ENCODE peak calls at places on chromosomes 2 and 18, in seven cellular contexts. K is adipocyte, B is fibroblast of lung, G is stomach, A is GM23248, X is BJ, O is colonic mucosa. E is an unnamed sample.

GRCh38 chr2:207423886-207424285 is 105.9 kb upstream of the CREB1 start:
- DNase-seq in A (peak; percentile 82), X (peak; percentile 80), G (no peak), B (peak; percentile 87), O (no peak), K (no peak), E (no peak)

GRCh38 chr2:160228141-160228963 is 28.3 kb upstream of the ITGB6 start:
- DNase-seq in G (no peak), A (peak; percentile 91), B (peak; percentile 76), K (peak; percentile 94), O (no peak), X (no peak), E (peak; percentile 84)

GRCh38 chr2:61016392-61017002 is 1.0 kb upstream of the PEX13 start:
- DNase-seq in X (no peak), A (no peak), G (no peak), B (no peak), O (no peak), K (peak; percentile 20), E (peak; percentile 1)

GRCh38 chr2:190695739-190696138 is 46.9 kb downstream of the NAB1 start:
- DNase-seq in B (peak; percentile 33), K (no peak), X (no peak), A (peak; percentile 49), G (no peak), O (no peak), E (no peak)

GRCh38 chr2:69026026-69026425 is 13.0 kb downstream of the ANTXR1 start:
- DNase-seq in X (no peak), O (peak; percentile 68), G (peak; percentile 46), A (peak; percentile 50), K (peak; percentile 25), B (peak; percentile 62), E (peak; percentile 76)

GRCh38 chr2:66853585-66853984 is 418.7 kb downstream of the MEIS1 start:
- DNase-seq in K (no peak), B (peak; percentile 61), G (no peak), X (no peak), O (no peak), A (peak; percentile 28), E (no peak)

GRCh38 chr2:176067587-176068002 is 16.2 kb downstream of the EVX2 start:
- DNase-seq in K (no peak), G (no peak), B (no peak), O (no peak), X (no peak), A (no peak), E (no peak)

GRCh38 chr2:78677774-78678173 is 347.7 kb upstream of the REG3G start:
- DNase-seq in A (no peak), X (no peak), G (no peak), B (no peak), K (no peak), O (no peak), E (no peak)

GRCh38 chr2:120509991-120510735 is 164.2 kb downstream of the INHBB start:
- DNase-seq in A (no peak), B (no peak), X (no peak), K (no peak), G (no peak), O (no peak), E (peak; percentile 21)

GRCh38 chr2:152715854-152716428 is 1.3 kb downstream of the PRPF40A start:
- DNase-seq in X (no peak), K (peak; percentile 31), B (peak; percentile 19), O (no peak), G (no peak), A (peak; percentile 67), E (peak; percentile 25)

GRCh38 chr2:171227066-171227782 is 66.5 kb upstream of the TLK1 start:
- DNase-seq in A (peak; percentile 65), O (no peak), X (no peak), G (no peak), B (peak; percentile 22), K (no peak), E (no peak)

GRCh38 chr2:182941939-182942338 is 75.5 kb upstream of the FRZB start:
- DNase-seq in B (peak; percentile 67), A (no peak), K (peak; percentile 35), O (no peak), X (no peak), G (no peak), E (no peak)

GRCh38 chr18:340044-340443 is 72.2 kb upstream of the THOC1 start:
- DNase-seq in B (no peak), O (no peak), A (no peak), K (no peak), X (no peak), G (no peak), E (no peak)

GRCh38 chr2:127024769-127025356 is 82.1 kb downstream of the BIN1 start:
- DNase-seq in O (peak; percentile 27), G (no peak), A (peak; percentile 70), K (peak; percentile 51), X (no peak), B (no peak), E (no peak)

GRCh38 chr2:40213071-40213470 is 238.8 kb downstream of the SLC8A1 start:
- DNase-seq in K (peak; percentile 54), G (no peak), O (no peak), X (no peak), B (peak; percentile 46), A (peak; percentile 82), E (peak; percentile 22)

GRCh38 chr18:28151434-28151833 is 25.5 kb downstream of the CDH2 start:
- DNase-seq in X (no peak), B (no peak), G (no peak), A (no peak), O (no peak), K (no peak), E (no peak)

GRCh38 chr2:46854260-46854659 is 61.3 kb downstream of the MCFD2 start:
- DNase-seq in O (no peak), G (no peak), A (no peak), B (no peak), X (no peak), K (no peak), E (peak; percentile 72)

GRCh38 chr2:227817940-227818568 is 4.4 kb downstream of the CCL20 start:
- DNase-seq in B (peak; percentile 100), X (peak; percentile 99), K (peak; percentile 98), G (peak; percentile 90), A (peak; percentile 100), O (peak; percentile 79), E (peak; percentile 98)

GRCh38 chr2:119744335-119744939 is 15.3 kb upstream of the PTPN4 start:
- DNase-seq in B (no peak), O (no peak), A (peak; percentile 58), G (peak; percentile 53), X (no peak), K (peak; percentile 22), E (peak; percentile 16)

GRCh38 chr2:19357383-19358241 is 811 bp downstream of the OSR1 start:
- DNase-seq in X (no peak), O (no peak), B (peak; percentile 69), K (peak; percentile 73), A (peak; percentile 68), G (peak; percentile 47), E (no peak)

GRCh38 chr2:96957299-96957698 is 29.1 kb downstream of the FAM178B start:
- DNase-seq in A (no peak), X (no peak), B (no peak), G (no peak), K (no peak), O (no peak), E (no peak)

GRCh38 chr2:215974700-215975429 is 38.5 kb downstream of the MREG start:
- DNase-seq in X (no peak), B (no peak), A (no peak), G (no peak), K (no peak), O (no peak), E (no peak)

GRCh38 chr2:149908731-149909690 is 321.4 kb upstream of the MMADHC start:
- DNase-seq in K (peak; percentile 55), A (no peak), X (no peak), G (no peak), O (no peak), B (peak; percentile 81), E (no peak)

GRCh38 chr2:101706121-101706818 is 8.8 kb downstream of the MAP4K4 start:
- DNase-seq in X (no peak), K (no peak), G (no peak), O (no peak), B (no peak), A (no peak), E (no peak)

GRCh38 chr18:48036191-48036590 is 105.7 kb upstream of the SMAD2 start:
- DNase-seq in X (no peak), K (no peak), A (peak; percentile 33), G (peak; percentile 25), B (no peak), O (no peak), E (no peak)

GRCh38 chr2:160051374-160051800 is 11.0 kb downstream of the PLA2R1 start:
- DNase-seq in X (no peak), K (peak; percentile 53), G (no peak), O (no peak), B (no peak), A (peak; percentile 57), E (peak; percentile 53)

DNA sequence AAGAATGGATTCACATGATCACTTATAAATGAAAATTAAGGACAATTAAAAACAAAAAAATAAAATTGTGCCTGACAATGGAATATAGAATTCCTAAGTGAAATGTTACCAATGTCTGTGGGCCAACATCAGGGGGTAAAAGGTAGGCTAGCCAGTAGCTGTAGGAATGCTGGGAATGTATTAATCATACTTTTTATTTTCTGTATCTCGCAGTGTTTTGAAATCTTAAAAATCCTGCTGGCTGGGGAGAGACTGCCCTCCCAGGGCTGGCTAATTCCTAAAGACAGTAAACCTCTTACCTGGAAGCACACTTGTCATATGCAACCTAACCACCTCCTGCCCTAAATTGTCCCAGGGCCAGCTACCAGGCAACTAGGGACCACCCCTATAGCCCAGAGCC is 69.8 kb downstream of the REV1 start:
- DNase-seq in X (no peak), O (no peak), B (no peak), K (peak; percentile 48), A (peak; percentile 56), G (no peak), E (no peak)
- H3K36me3 ChIP-seq in X (peaks cover 4% of the 10 kb centered on the region), O (no peaks in the 10 kb centered on the region), B (peaks cover 3% of the 10 kb centered on the region), K (peaks cover 72% of the 10 kb centered on the region), A (peaks cover 44% of the 10 kb centered on the region), G (peaks cover 34% of the 10 kb centered on the region), E (peaks cover 44% of the 10 kb centered on the region)

GRCh38 chr2:201754683-201755415 is 25.9 kb downstream of the ALS2 start:
- DNase-seq in K (no peak), B (no peak), G (no peak), O (no peak), A (peak; percentile 31), X (no peak), E (no peak)
- H3K36me3 ChIP-seq in K (peaks cover 42% of the 10 kb centered on the region), B (no peaks in the 10 kb centered on the region), G (peaks cover 11% of the 10 kb centered on the region), O (no peaks in the 10 kb centered on the region), A (peaks cover 41% of the 10 kb centered on the region), X (peaks cover 6% of the 10 kb centered on the region), E (peaks cover 3% of the 10 kb centered on the region)

GRCh38 chr2:665340-666073 is 11.7 kb downstream of the TMEM18 start:
- DNase-seq in B (no peak), G (no peak), A (no peak), O (no peak), K (no peak), X (no peak), E (no peak)
- H3K36me3 ChIP-seq in B (peaks cover 2% of the 10 kb centered on the region), G (peaks cover 19% of the 10 kb centered on the region), A (peaks cover 18% of the 10 kb centered on the region), O (peaks cover 9% of the 10 kb centered on the region), K (peaks cover 42% of the 10 kb centered on the region), X (peaks cover 11% of the 10 kb centered on the region), E (peaks cover 3% of the 10 kb centered on the region)

GRCh38 chr2:157265825-157266224 is 8.3 kb downstream of the GALNT5 start:
- DNase-seq in X (no peak), K (no peak), A (no peak), G (no peak), O (no peak), B (no peak), E (no peak)
- H3K36me3 ChIP-seq in X (peaks cover 1% of the 10 kb centered on the region), K (no peaks in the 10 kb centered on the region), A (peaks cover 17% of the 10 kb centered on the region), G (no peaks in the 10 kb centered on the region), O (no peaks in the 10 kb centered on the region), B (no peaks in the 10 kb centered on the region), E (no peaks in the 10 kb centered on the region)

GRCh38 chr2:85397925-85398331 is 12.2 kb downstream of the CAPG start:
- DNase-seq in X (no peak), O (peak; percentile 15), A (no peak), B (no peak), G (no peak), K (no peak), E (no peak)
- H3K36me3 ChIP-seq in X (peaks cover 12% of the 10 kb centered on the region), O (no peaks in the 10 kb centered on the region), A (peaks cover 15% of the 10 kb centered on the region), B (peaks cover 2% of the 10 kb centered on the region), G (peaks cover 9% of the 10 kb centered on the region), K (peaks cover 13% of the 10 kb centered on the region), E (peaks cover 2% of the 10 kb centered on the region)

E was measured in endothelial cell of umbilical vein.